ENCODE peak calls at places on chromosomes 16 and 17, in four cellular contexts. Z is breast epithelium, V is cardiac muscle cell, G is IMR-90. F is an unnamed sample.

GRCh38 chr17:74833501-74834361 is 26.0 kb downstream of the GRIN2C start:
- DNase-seq in Z (no peak), V (no peak), G (peak; percentile 52), F (no peak)

GRCh38 chr17:50290074-50290702 is 15.9 kb downstream of the TMEM92 start:
- DNase-seq in Z (peak; percentile 81), V (peak; percentile 99), G (peak; percentile 100), F (no peak)

GRCh38 chr17:7133424-7133823 is 18.8 kb upstream of the ASGR2 start:
- DNase-seq in Z (no peak), V (peak; percentile 17), G (no peak), F (peak; percentile 19)

GRCh38 chr16:86496262-86496928 is 13.9 kb upstream of the FOXF1 start:
- DNase-seq in Z (no peak), V (no peak), G (no peak), F (no peak)

GRCh38 chr16:84844049-84844350 is 24.2 kb downstream of the CRISPLD2 start:
- DNase-seq in Z (peak; percentile 49), V (no peak), G (no peak), F (no peak)

GRCh38 chr17:48960834-48961515 is 7.4 kb downstream of the GIP start:
- DNase-seq in Z (no peak), V (no peak), G (no peak), F (no peak)

GRCh38 chr16:12211870-12212690 is 235.5 kb downstream of the SNX29 start:
- DNase-seq in Z (no peak), V (no peak), G (no peak), F (no peak)

GRCh38 chr17:79019631-79020584 is 4.1 kb upstream of the C1QTNF1 start:
- DNase-seq in Z (no peak), V (peak; percentile 90), G (peak; percentile 78), F (no peak)

DNA sequence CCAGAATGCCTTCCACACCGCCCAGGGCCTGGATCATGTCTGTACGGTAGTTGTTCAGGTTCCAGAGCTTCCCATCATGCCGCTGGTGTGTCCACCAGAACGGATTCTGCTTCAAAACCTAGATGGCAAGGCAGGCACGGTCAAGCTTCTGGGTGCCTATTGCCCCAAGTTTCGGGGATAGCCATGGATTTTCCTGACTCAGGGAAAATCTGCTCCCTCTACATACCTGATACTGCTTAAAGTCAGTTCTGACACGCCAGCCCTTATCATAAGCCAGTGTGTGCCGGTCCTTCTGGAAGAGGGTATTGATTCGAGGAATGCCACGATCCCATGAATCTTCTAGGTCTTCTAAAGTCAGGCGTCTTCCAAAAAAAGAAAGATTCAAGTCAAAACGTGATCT is 11.4 kb upstream of the RILP start:
- DNase-seq in Z (no peak), V (no peak), G (no peak), F (no peak)
- H3K4me3 ChIP-seq in Z (no peak overlapping the region), V (no peak overlapping the region), G (no peak overlapping the region), F (no peak overlapping the region)

DNA sequence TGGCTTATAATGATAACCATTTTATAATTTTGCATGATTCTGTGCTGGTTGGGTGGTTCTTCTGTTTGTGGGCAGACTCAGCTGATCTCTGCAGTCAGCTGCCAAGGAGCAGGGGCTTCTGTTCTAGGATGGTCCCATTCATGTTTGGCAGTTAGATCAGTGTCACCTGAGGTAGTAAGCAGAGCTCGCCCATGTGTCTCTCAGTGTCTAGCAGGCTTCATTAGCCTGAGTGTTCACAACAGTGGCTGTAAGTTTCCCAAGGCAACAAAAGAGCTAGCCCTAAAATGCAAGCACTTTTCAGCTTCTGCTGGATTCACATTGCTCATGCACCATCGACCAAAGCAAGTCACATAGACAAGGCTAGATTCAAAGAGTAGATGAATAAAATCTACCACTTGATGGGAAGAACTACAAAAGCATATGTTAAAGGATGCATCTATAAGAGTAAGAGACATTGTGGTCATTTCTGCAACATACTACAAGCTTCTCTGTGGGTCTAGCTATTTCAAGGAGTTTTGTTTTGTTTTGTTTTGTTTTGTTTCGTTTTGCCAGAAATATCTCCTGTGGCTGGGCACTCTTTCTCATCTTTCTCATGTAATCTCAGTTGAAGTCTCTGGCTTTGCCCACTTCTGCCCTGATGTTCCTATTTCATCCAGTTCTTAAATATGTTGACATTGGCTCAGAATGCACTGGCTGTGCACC is 180.8 kb downstream of the HS3ST4 start:
- DNase-seq in Z (no peak), V (no peak), G (no peak), F (no peak)
- H3K27ac ChIP-seq in Z (no peak overlapping the region), V (no peak overlapping the region), G (no peak overlapping the region), F (no peak overlapping the region)

DNA sequence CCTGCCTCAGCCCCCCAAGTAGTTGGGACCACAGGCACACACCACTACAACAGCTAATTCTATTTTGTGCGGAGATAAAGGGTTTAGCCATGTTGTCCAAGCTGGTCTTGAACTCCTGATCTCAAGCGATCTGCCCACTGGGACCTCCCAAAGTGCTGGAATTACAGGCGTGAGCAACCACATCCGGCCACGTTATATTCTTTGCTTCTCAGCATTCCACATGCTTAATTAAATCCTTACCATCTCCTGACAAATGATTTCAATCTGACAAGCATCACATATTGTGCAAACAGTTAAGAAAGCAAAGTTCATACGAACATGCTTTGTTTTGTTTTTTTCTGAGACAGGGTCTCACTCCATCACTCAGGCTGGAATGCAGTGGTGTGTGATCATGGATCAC is 18.2 kb downstream of the HIGD1B start:
- DNase-seq in Z (no peak), V (no peak), G (no peak), F (no peak)
- H3K4me3 ChIP-seq in Z (no peak overlapping the region), V (no peak overlapping the region), G (no peak overlapping the region), F (no peak overlapping the region)

GRCh38 chr16:28103516-28104170 is 40.1 kb upstream of the GSG1L start:
- DNase-seq in Z (no peak), V (no peak), G (no peak), F (no peak)
- H3K27ac ChIP-seq in Z (no peak overlapping the region), V (no peak overlapping the region), G (no peak overlapping the region), F (no peak overlapping the region)

GRCh38 chr17:14125518-14126125 is 56.3 kb downstream of the COX10 start:
- DNase-seq in Z (no peak), V (no peak), G (no peak), F (no peak)
- H3K4me3 ChIP-seq in Z (no peak overlapping the region), V (no peak overlapping the region), G (no peak overlapping the region), F (no peak overlapping the region)

GRCh38 chr17:32342603-32343325 is 791 bp upstream of the C17orf75 start:
- DNase-seq in Z (no peak), V (no peak), G (no peak), F (no peak)
- H3K27ac ChIP-seq in Z (peak overlapping the region; percentile 81), V (peak overlapping the region; percentile 90), G (no peak overlapping the region), F (peak overlapping the region; percentile 80)